ENCODE peak calls at places on chromosomes 5 and 9, in six cellular contexts. Z is A549, P is HepG2, V is endothelial cell of umbilical vein, W is GM12878, E is K562. R is an unnamed sample.
A peak's percentile ranks its signal among the peaks of the same experiment; 100 is the strongest.

GRCh38 chr9:127241354-127241753 is 23.2 kb upstream of the GARNL3 start:
- DNase-seq in P (no peak), Z (no peak), E (no peak), W (no peak), V (no peak), R (no peak)

GRCh38 chr5:147442134-147442726 is 67.6 kb downstream of the DPYSL3 start:
- DNase-seq in W (no peak), E (no peak), P (no peak), V (peak; percentile 17), Z (no peak), R (no peak)

GRCh38 chr9:69945671-69946141 is 97.9 kb upstream of the MAMDC2 start:
- DNase-seq in W (no peak), E (peak; percentile 16), Z (peak; percentile 10), P (no peak), V (peak; percentile 62), R (peak; percentile 4)

GRCh38 chr9:83060557-83060956 is 2.4 kb downstream of the RASEF start:
- DNase-seq in V (no peak), Z (peak; percentile 87), E (no peak), P (no peak), W (no peak), R (no peak)

GRCh38 chr9:137031904-137032639 is at the start of gene FUT7:
- DNase-seq in E (no peak), Z (no peak), W (no peak), P (no peak), V (no peak), R (peak; percentile 89)

GRCh38 chr5:141050622-141051525 is at the start of gene PCDHB1:
- DNase-seq in Z (no peak), W (no peak), V (no peak), E (no peak), P (no peak), R (no peak)

GRCh38 chr9:8718121-8718725 is 918.6 kb upstream of the DMAC1 start:
- DNase-seq in P (no peak), Z (no peak), V (peak; percentile 53), E (no peak), W (no peak), R (no peak)

GRCh38 chr5:78899922-78900362 is 85.2 kb downstream of the ARSB start:
- DNase-seq in W (no peak), Z (peak; percentile 50), E (peak; percentile 74), P (peak; percentile 58), V (peak; percentile 69), R (peak; percentile 82)

GRCh38 chr5:139600336-139600949 is 39.3 kb downstream of the UBE2D2 start:
- DNase-seq in Z (peak; percentile 35), V (no peak), E (no peak), W (no peak), P (no peak), R (peak; percentile 58)

GRCh38 chr9:86731511-86731993 is 215.8 kb downstream of the GAS1 start:
- DNase-seq in V (no peak), P (no peak), Z (no peak), W (no peak), E (no peak), R (no peak)

GRCh38 chr5:59543826-59544442 is 349.6 kb downstream of the PDE4D start:
- DNase-seq in V (no peak), P (no peak), E (no peak), Z (peak; percentile 97), W (no peak), R (no peak)

GRCh38 chr9:80382523-80382922 is 810.8 kb downstream of the TLE4 start:
- DNase-seq in E (no peak), V (no peak), Z (no peak), P (no peak), W (no peak), R (no peak)

GRCh38 chr5:51632794-51633193 is 249.5 kb downstream of the ISL1 start:
- DNase-seq in P (no peak), E (no peak), W (no peak), Z (no peak), V (peak; percentile 11), R (no peak)

GRCh38 chr9:26657958-26658357 is 234.6 kb downstream of the CAAP1 start:
- DNase-seq in V (no peak), P (no peak), W (no peak), E (no peak), Z (no peak), R (no peak)

GRCh38 chr5:151245820-151246219 is 7.2 kb upstream of the GM2A start:
- DNase-seq in V (no peak), E (no peak), Z (no peak), W (no peak), P (no peak), R (no peak)

GRCh38 chr9:82234160-82234943 is 245.8 kb downstream of the SPATA31D1 start:
- DNase-seq in Z (no peak), E (no peak), V (no peak), W (no peak), P (no peak), R (no peak)

GRCh38 chr9:134187821-134188420 is 23.6 kb upstream of the RNU6ATAC start:
- DNase-seq in W (no peak), V (no peak), Z (no peak), P (no peak), E (no peak), R (no peak)

GRCh38 chr9:85321561-85321960 is 420.2 kb downstream of the AGTPBP1 start:
- DNase-seq in Z (no peak), V (no peak), P (no peak), W (no peak), E (no peak), R (no peak)

GRCh38 chr9:83384214-83384613 is 154.0 kb downstream of the FRMD3 start:
- DNase-seq in P (no peak), Z (no peak), E (no peak), W (no peak), V (no peak), R (no peak)

GRCh38 chr5:106085136-106085535 is 1585.6 kb downstream of the EFNA5 start:
- DNase-seq in Z (no peak), P (no peak), V (no peak), E (no peak), W (no peak), R (no peak)

GRCh38 chr5:79702606-79703380 is 13.2 kb downstream of the CMYA5 start:
- DNase-seq in Z (no peak), V (peak; percentile 7), P (peak; percentile 10), E (peak; percentile 38), W (no peak), R (peak; percentile 92)

GRCh38 chr5:173138707-173139106 is 5.6 kb upstream of the BNIP1 start:
- DNase-seq in W (no peak), E (no peak), V (no peak), P (peak; percentile 14), Z (no peak), R (no peak)

GRCh38 chr5:167777746-167778145 is 513.7 kb upstream of the WWC1 start:
- DNase-seq in E (no peak), P (no peak), V (no peak), W (no peak), Z (no peak), R (no peak)
- TF ChIP-seq MYC in E (no peak), P (no peak), V (no peak), W (no peak), Z (no peak), R (no peak)

DNA sequence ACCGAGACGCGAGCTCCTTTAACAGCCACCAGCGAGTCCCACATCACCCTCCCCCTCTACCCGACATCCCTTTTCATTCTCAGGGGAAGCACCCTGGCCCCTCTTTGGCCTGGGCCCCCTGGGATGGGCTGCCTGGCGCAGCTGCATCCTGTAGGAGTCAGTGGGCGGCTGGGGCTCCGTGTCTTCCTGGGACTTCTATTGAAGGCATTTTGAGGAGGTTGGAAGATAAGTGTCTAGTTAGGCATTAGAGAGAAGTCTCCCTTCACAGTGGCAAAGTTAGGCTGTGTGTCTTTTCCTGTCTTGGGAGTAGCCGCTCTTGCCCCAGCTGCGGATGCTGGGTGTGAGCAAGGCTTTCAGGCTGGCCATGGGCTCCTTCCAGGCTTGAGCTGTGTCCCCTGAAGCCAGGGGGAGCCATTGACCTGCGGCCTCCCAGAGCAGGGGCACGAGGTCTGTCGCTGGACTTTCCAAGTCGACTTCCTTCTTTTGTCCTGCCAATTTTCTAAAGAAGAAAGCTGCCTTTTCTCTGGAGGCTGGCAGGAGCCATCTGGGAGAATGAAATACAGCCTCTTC is 18.6 kb upstream of the NKD2 start:
- DNase-seq in W (no peak), P (no peak), E (peak; percentile 50), Z (no peak), V (peak; percentile 62), R (peak; percentile 66)
- TF ChIP-seq CTCF in W (no peak), P (peak; percentile 70), E (peak; percentile 79), Z (no peak), V (peak; percentile 24), R (peak; percentile 17)

DNA sequence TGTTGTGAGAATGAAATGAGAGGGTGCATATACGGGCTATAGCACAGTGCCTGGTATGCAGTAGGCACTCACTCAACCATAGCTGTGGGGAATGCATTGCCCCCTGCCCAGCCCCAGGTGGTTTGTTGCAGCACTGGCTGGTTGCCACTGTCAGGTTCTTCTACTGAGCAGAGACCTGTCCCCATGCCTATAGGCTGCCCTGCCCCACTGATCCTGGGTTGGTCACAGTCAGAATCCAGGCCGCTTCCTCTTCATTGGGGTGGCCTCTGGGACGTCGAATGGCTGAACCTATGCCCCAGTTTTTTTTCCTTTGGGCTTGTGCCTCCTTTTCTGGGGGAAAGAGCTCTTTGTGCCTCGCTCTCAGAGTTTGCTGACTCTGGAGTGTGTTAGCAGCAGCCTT is 74.6 kb downstream of the RGS3 start:
- DNase-seq in P (no peak), Z (no peak), W (no peak), V (no peak), E (no peak), R (no peak)
- TF ChIP-seq MYC in P (no peak), Z (no peak), W (no peak), V (no peak), E (no peak), R (no peak)

GRCh38 chr9:38018964-38019602 is 49.9 kb downstream of the SHB start:
- DNase-seq in Z (peak; percentile 73), W (no peak), P (peak; percentile 63), V (peak; percentile 83), E (peak; percentile 38), R (peak; percentile 46)

GRCh38 chr9:38017885-38018186 is 51.2 kb downstream of the SHB start:
- DNase-seq in Z (no peak), W (no peak), P (no peak), E (no peak), V (no peak), R (no peak)

GRCh38 chr9:38016375-38017120 is 52.5 kb downstream of the SHB start:
- DNase-seq in E (no peak), Z (peak; percentile 53), P (no peak), V (no peak), W (no peak), R (no peak)

GRCh38 chr9:38018230-38018963 is 50.6 kb downstream of the SHB start:
- DNase-seq in E (no peak), W (no peak), Z (no peak), V (no peak), P (peak; percentile 64), R (no peak)

DNA sequence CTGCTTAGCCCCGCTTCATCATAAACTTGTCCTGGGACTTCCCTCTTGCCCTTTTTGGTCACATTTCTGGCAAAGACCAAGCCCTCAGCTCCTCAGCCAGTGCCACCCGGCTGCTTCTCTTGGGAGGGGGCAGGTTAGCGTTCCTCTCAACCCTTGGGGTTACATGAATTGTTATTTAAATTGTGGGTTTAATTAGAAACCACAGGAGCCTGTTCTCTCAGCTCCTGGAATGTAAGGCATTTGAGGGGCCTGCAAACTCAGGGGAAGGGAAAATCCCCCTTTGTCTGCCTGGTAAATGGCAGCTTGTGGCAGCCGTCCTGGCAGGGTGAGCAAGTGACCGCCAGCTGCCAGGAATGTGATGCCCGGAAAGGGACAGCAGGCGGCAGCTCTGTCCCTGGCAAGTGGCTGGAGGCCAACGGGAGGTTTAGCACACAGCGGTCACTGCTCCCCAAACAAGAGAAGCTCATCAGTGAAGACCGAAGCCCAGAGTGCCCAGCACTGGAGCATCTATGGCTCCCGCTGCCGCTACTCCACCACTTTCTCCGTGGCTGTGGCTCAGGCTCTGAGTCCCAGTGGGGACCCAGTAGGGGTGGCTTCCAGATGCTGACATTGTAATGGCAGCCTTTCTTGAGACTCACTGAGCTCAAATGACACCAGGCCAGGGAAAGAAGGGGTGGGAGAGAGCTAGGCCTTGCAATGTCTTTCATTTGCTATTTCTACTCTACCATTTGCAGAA is 51.7 kb downstream of the SHB start:
- DNase-seq in E (no peak), P (no peak), W (no peak), V (no peak), Z (peak; percentile 73), R (no peak)
- TF ChIP-seq CTCF in E (no peak), P (no peak), W (no peak), V (peak; percentile 11), Z (peak; percentile 60), R (no peak)